ENCODE peak calls at places on chromosome 14, in eight cellular contexts. F is activated effector memory CD4-positive, alpha-beta T cell treated with Interleukin-2 at 50 U/mL for 16 hours; O is stimulated activated CD8-positive, alpha-beta memory T cell treated with anti-CD3 and anti-CD28 coated beads, Interleukin-7, amount 100 ng/mL, for 24 hours; Z is Kasumi-1; H is SK-N-DZ; L is germinal center; P is DMS153; W is AML-193. T is an unnamed sample.

GRCh38 chr14:54815016-54815415 is 87.6 kb downstream of the GCH1 start:
- DNase-seq in F (no peak), O (no peak), Z (no peak), H (peak; percentile 15), L (no peak), P (no peak), W (no peak), T (no peak)

GRCh38 chr14:33790996-33791395 is 159.9 kb downstream of the EGLN3 start:
- DNase-seq in F (no peak), O (no peak), Z (no peak), H (no peak), L (no peak), P (no peak), W (no peak), T (no peak)

GRCh38 chr14:20606190-20606901 is 15.2 kb upstream of the RNASE12 start:
- DNase-seq in F (no peak), O (no peak), Z (peak; percentile 69), H (no peak), L (no peak), P (peak; percentile 15), W (peak; percentile 43), T (no peak)

GRCh38 chr14:102948698-102949061 is 26.2 kb downstream of the AMN start:
- DNase-seq in F (no peak), O (no peak), Z (no peak), H (no peak), L (no peak), P (no peak), W (no peak), T (no peak)

GRCh38 chr14:69268223-69268622 is 8.3 kb downstream of the GALNT16 start:
- DNase-seq in F (no peak), O (no peak), Z (no peak), H (no peak), L (no peak), P (no peak), W (no peak), T (no peak)

GRCh38 chr14:98853063-98853729 is 418.8 kb downstream of the BCL11B start:
- DNase-seq in F (no peak), O (no peak), Z (no peak), H (no peak), L (no peak), P (no peak), W (no peak), T (no peak)

GRCh38 chr14:22641851-22642250 is 2.3 kb downstream of the OR6J1 start:
- DNase-seq in F (no peak), O (no peak), Z (no peak), H (no peak), L (no peak), P (no peak), W (no peak), T (no peak)

GRCh38 chr14:104550849-104551728 is 28.5 kb upstream of the C14orf180 start:
- DNase-seq in F (no peak), O (no peak), Z (no peak), H (no peak), L (no peak), P (no peak), W (no peak), T (no peak)

GRCh38 chr14:55221186-55221585 is 29.8 kb upstream of the DLGAP5 start:
- DNase-seq in F (no peak), O (no peak), Z (no peak), H (no peak), L (no peak), P (no peak), W (no peak), T (no peak)

GRCh38 chr14:63677891-63678379 is 36.3 kb upstream of the WDR89 start:
- DNase-seq in F (no peak), O (no peak), Z (no peak), H (no peak), L (no peak), P (no peak), W (no peak), T (no peak)

GRCh38 chr14:24032727-24033418 is 18.9 kb upstream of the CARMIL3 start:
- DNase-seq in F (no peak), O (no peak), Z (peak; percentile 56), H (no peak), L (no peak), P (no peak), W (peak; percentile 85), T (no peak)

GRCh38 chr14:80644826-80645225 is 296.7 kb downstream of the CEP128 start:
- DNase-seq in F (no peak), O (no peak), Z (no peak), H (no peak), L (no peak), P (no peak), W (no peak), T (no peak)

GRCh38 chr14:34498684-34499412 is 36.8 kb upstream of the SPTSSA start:
- DNase-seq in F (no peak), O (no peak), Z (peak; percentile 28), H (peak; percentile 38), L (no peak), P (peak; percentile 13), W (peak; percentile 34), T (no peak)

T was measured in naive B cell.